ENCODE peak calls at places on chromosomes 12 and 14, in seven cellular contexts. K is NCI-H446 treated with DMSO at 0.1 percent for 48 hours, W is T-cell, T is transverse colon, J is NCI-H1092, B is tibial artery, R is ELR. G is an unnamed sample.

GRCh38 chr12:65741662-65742480 is 82.4 kb upstream of the HMGA2 start:
- DNase-seq in R (peak; percentile 71), W (peak; percentile 1), T (peak; percentile 10), K (no peak), B (no peak), J (no peak), G (no peak)

GRCh38 chr12:103529306-103529705 is 33.5 kb upstream of the C12orf42 start:
- DNase-seq in W (no peak), T (no peak), K (no peak), R (no peak), J (no peak), B (no peak), G (no peak)

GRCh38 chr12:122965356-122965755 is 907 bp downstream of the ABCB9 start:
- DNase-seq in R (no peak), J (no peak), K (no peak), W (no peak), T (no peak), B (no peak), G (no peak)

GRCh38 chr12:53052419-53053222 is 2.8 kb downstream of the TNS2 start:
- DNase-seq in J (peak; percentile 61), T (peak; percentile 90), B (peak; percentile 96), R (peak; percentile 51), W (no peak), K (no peak), G (peak; percentile 97)

GRCh38 chr12:104737113-104737512 is 221.0 kb downstream of the SLC41A2 start:
- DNase-seq in J (no peak), R (no peak), T (no peak), W (no peak), K (no peak), B (no peak), G (no peak)

GRCh38 chr14:49050836-49051235 is 535.3 kb downstream of the RPS29 start:
- DNase-seq in B (no peak), R (no peak), J (no peak), T (no peak), W (no peak), K (no peak), G (no peak)

GRCh38 chr12:45369065-45369464 is 153.2 kb downstream of the ANO6 start:
- DNase-seq in T (no peak), W (no peak), J (no peak), R (peak; percentile 80), B (no peak), K (no peak), G (no peak)

GRCh38 chr14:75070383-75070782 is 942 bp downstream of the ZC2HC1C start:
- DNase-seq in J (no peak), B (no peak), W (no peak), K (no peak), R (no peak), T (peak; percentile 47), G (peak; percentile 78)

GRCh38 chr14:105286759-105287144 is 14.0 kb downstream of the BRF1 start:
- DNase-seq in T (no peak), B (no peak), J (no peak), K (no peak), R (no peak), W (no peak), G (no peak)

GRCh38 chr12:100651108-100651507 is 77.6 kb downstream of the GAS2L3 start:
- DNase-seq in B (no peak), R (no peak), T (no peak), J (no peak), W (no peak), K (no peak), G (no peak)

GRCh38 chr14:99512571-99513182 is 31.5 kb downstream of the CCNK start:
- DNase-seq in R (no peak), K (no peak), T (no peak), W (no peak), B (no peak), J (no peak), G (no peak)

GRCh38 chr12:64470507-64470906 is 18.6 kb downstream of the TBK1 start:
- DNase-seq in B (no peak), K (no peak), J (no peak), R (no peak), W (no peak), T (no peak), G (no peak)

GRCh38 chr12:81502912-81503695 is 256.0 kb downstream of the PPFIA2 start:
- DNase-seq in K (peak; percentile 2), T (no peak), J (no peak), B (no peak), W (no peak), R (peak; percentile 66), G (no peak)

GRCh38 chr12:94261119-94261518 is 112.7 kb downstream of the PLXNC1 start:
- DNase-seq in K (no peak), W (no peak), T (no peak), B (no peak), R (no peak), J (no peak), G (no peak)

GRCh38 chr12:47038270-47038748 is 41.1 kb upstream of the PCED1B start:
- DNase-seq in T (no peak), J (no peak), R (no peak), B (no peak), K (no peak), W (no peak), G (no peak)

GRCh38 chr14:68020999-68021663 is 201.6 kb downstream of the RAD51B start:
- DNase-seq in J (peak; percentile 85), W (no peak), T (no peak), R (no peak), K (no peak), B (no peak), G (no peak)

GRCh38 chr12:102356690-102357089 is 123.7 kb downstream of the IGF1 start:
- DNase-seq in J (no peak), B (no peak), W (no peak), K (no peak), R (no peak), T (no peak), G (no peak)

GRCh38 chr14:31879661-31880348 is 197.3 kb upstream of the ARHGAP5 start:
- DNase-seq in K (no peak), B (no peak), R (no peak), T (no peak), W (no peak), J (no peak), G (no peak)

GRCh38 chr12:93317227-93317626 is 60.5 kb upstream of the NUDT4 start:
- DNase-seq in J (no peak), W (no peak), T (peak; percentile 57), K (no peak), B (no peak), R (peak; percentile 9), G (no peak)

GRCh38 chr12:6554990-6555691 is 701 bp downstream of the IFFO1 start:
- DNase-seq in T (no peak), K (no peak), W (no peak), B (no peak), J (no peak), R (peak; percentile 53), G (no peak)

GRCh38 chr12:3998397-3998796 is 125.2 kb upstream of the PARP11 start:
- DNase-seq in W (no peak), B (no peak), J (no peak), K (no peak), R (no peak), T (no peak), G (no peak)